ENCODE peak calls at places on chromosome 11, in four cellular contexts. E is foreskin melanocyte; Y is stimulated activated CD4-positive, alpha-beta T cell treated with anti-CD3 and anti-CD28 coated beads, Interleukin-1b, Interleukin-23, amount 100 ng/mL, for 1 hour; N is nucleus accumbens. U is an unnamed sample.

GRCh38 chr11:69905202-69905535 is 86.0 kb upstream of the FGF3 start:
- DNase-seq in E (no peak), N (no peak), Y (no peak), U (no peak)

GRCh38 chr11:834371-835316 is 1.9 kb downstream of the CD151 start:
- DNase-seq in N (no peak), E (peak), Y (no peak), U (peak)

GRCh38 chr11:125141686-125142535 is 22.6 kb upstream of the PKNOX2 start:
- DNase-seq in E (no peak), Y (no peak), N (peak), U (peak)

GRCh38 chr11:120130991-120131760 is 6.7 kb downstream of the TRIM29 start:
- DNase-seq in E (no peak), N (no peak), Y (no peak), U (no peak)

GRCh38 chr11:83306385-83307080 is 20.4 kb upstream of the CCDC90B start:
- DNase-seq in Y (no peak), N (peak), E (no peak), U (no peak)

GRCh38 chr11:125258626-125259025 is 94.1 kb downstream of the PKNOX2 start:
- DNase-seq in E (no peak), N (no peak), Y (no peak), U (no peak)

GRCh38 chr11:103953797-103954495 is 82.5 kb upstream of the DDI1 start:
- DNase-seq in Y (no peak), N (no peak), E (peak), U (no peak)

GRCh38 chr11:9260182-9261146 is 4.7 kb downstream of the DENND5A start:
- DNase-seq in N (no peak), Y (no peak), E (no peak), U (no peak)

GRCh38 chr11:69102732-69103615 is 52.8 kb upstream of the SMIM38 start:
- DNase-seq in Y (no peak), N (no peak), E (no peak), U (no peak)

GRCh38 chr11:64093233-64094039 is 57.7 kb downstream of the FLRT1 start:
- DNase-seq in N (no peak), Y (no peak), E (no peak), U (no peak)

GRCh38 chr11:75931124-75931523 is 116.1 kb downstream of the UVRAG start:
- DNase-seq in E (no peak), Y (no peak), N (no peak), U (peak)

GRCh38 chr11:82771781-82772180 is 38.1 kb upstream of the FAM181B start:
- DNase-seq in Y (no peak), N (no peak), E (no peak), U (no peak)

GRCh38 chr11:114650661-114651060 is 27.7 kb upstream of the NXPE2 start:
- DNase-seq in E (no peak), Y (no peak), N (no peak), U (no peak)

GRCh38 chr11:93487032-93487483 is 56.1 kb downstream of the SMCO4 start:
- DNase-seq in E (no peak), Y (no peak), N (no peak), U (no peak)